ENCODE peak calls at places on chromosomes 16 and 17, in nine cellular contexts. F, W, K, C, G, Y, O, Q and V are unnamed samples.

GRCh38 chr16:64253525-64253924 is 868.3 kb downstream of the CDH11 start:
- DNase-seq in W (no peak), K (no peak), F (no peak), G (no peak), Y (no peak), C (no peak), O (no peak), Q (no peak), V (no peak)

GRCh38 chr17:17685775-17686291 is 4.6 kb downstream of the RAI1 start:
- DNase-seq in G (no peak), Y (peak), C (no peak), W (no peak), K (no peak), F (peak), O (no peak), Q (no peak), V (no peak)

GRCh38 chr16:88008835-88009234 is 57.6 kb downstream of the BANP start:
- DNase-seq in C (no peak), K (no peak), Q (no peak), O (no peak), Y (no peak), G (no peak), W (no peak), F (no peak), V (no peak)

GRCh38 chr17:82382933-82383255 is 11.3 kb downstream of the UTS2R start:
- DNase-seq in C (no peak), W (no peak), O (no peak), G (no peak), F (no peak), Y (no peak), K (no peak), Q (no peak), V (no peak)

GRCh38 chr16:55672471-55672870 is 16.7 kb downstream of the SLC6A2 start:
- DNase-seq in Y (no peak), G (no peak), C (no peak), Q (no peak), W (no peak), F (peak), K (no peak), O (no peak), V (no peak)

GRCh38 chr17:48791128-48792032 is 25.6 kb downstream of the TTLL6 start:
- DNase-seq in G (peak), W (peak), Q (no peak), O (no peak), C (no peak), F (peak), Y (peak), K (peak), V (peak)

GRCh38 chr17:4045477-4045876 is 81.2 kb upstream of the ATP2A3 start:
- DNase-seq in K (no peak), Y (no peak), W (no peak), O (no peak), G (no peak), Q (no peak), F (no peak), C (no peak), V (no peak)

GRCh38 chr16:68478526-68479249 is 30.4 kb upstream of the SMPD3 start:
- DNase-seq in C (no peak), G (no peak), K (no peak), Q (no peak), Y (no peak), W (peak), F (no peak), O (no peak), V (no peak)

GRCh38 chr17:2980904-2981246 is 82.5 kb downstream of the OR1D5 start:
- DNase-seq in F (no peak), C (no peak), K (no peak), G (no peak), W (no peak), Q (no peak), O (no peak), Y (no peak), V (no peak)

GRCh38 chr16:22035094-22035675 is 27.3 kb downstream of the MOSMO start:
- DNase-seq in O (no peak), Y (no peak), W (no peak), K (no peak), C (no peak), G (no peak), F (no peak), Q (no peak), V (no peak)